ENCODE peak calls at places on chromosomes 7 and 10, in seven cellular contexts. X is neural crest cell, N is AG10803, T is SW480, V is epithelial cell of esophagus, Z is NCI-H69, E is amniotic stem cell. I is an unnamed sample.

GRCh38 chr7:44147026-44147881 is 6.1 kb upstream of the MYL7 start:
- DNase-seq in E (no peak), T (no peak), Z (peak; percentile 39), N (no peak), V (no peak), X (no peak), I (no peak)

GRCh38 chr10:70540089-70540788 is 61.7 kb downstream of the PALD1 start:
- DNase-seq in E (no peak), V (peak; percentile 12), T (no peak), N (no peak), X (peak; percentile 29), Z (no peak), I (no peak)

GRCh38 chr10:131703941-131704340 is 196.9 kb upstream of the PPP2R2D start:
- DNase-seq in V (no peak), T (no peak), X (no peak), Z (no peak), E (no peak), N (no peak), I (no peak)

GRCh38 chr7:32244806-32245345 is 174.7 kb upstream of the PDE1C start:
- DNase-seq in T (no peak), V (no peak), Z (no peak), N (no peak), X (no peak), E (no peak), I (no peak)

GRCh38 chr10:125707852-125708468 is 11.5 kb upstream of the EDRF1 start:
- DNase-seq in N (peak; percentile 6), V (peak; percentile 60), E (no peak), Z (no peak), T (peak; percentile 50), X (no peak), I (no peak)

GRCh38 chr10:66455304-66455703 is 470.5 kb upstream of the LRRTM3 start:
- DNase-seq in E (no peak), T (no peak), V (peak; percentile 54), Z (no peak), X (no peak), N (no peak), I (no peak)

GRCh38 chr7:48132792-48133191 is 38.5 kb upstream of the ABCA13 start:
- DNase-seq in X (no peak), Z (no peak), T (no peak), E (no peak), V (no peak), N (no peak), I (no peak)

GRCh38 chr10:66627156-66627555 is 298.7 kb upstream of the LRRTM3 start:
- DNase-seq in N (no peak), E (no peak), V (peak; percentile 74), T (peak; percentile 12), Z (peak; percentile 15), X (no peak), I (no peak)

GRCh38 chr10:21527634-21528451 is 2.4 kb upstream of the SKIDA1 start:
- DNase-seq in T (no peak), V (no peak), Z (peak; percentile 66), N (peak; percentile 64), X (no peak), E (no peak), I (no peak)

GRCh38 chr7:156220701-156221100 is 408.4 kb upstream of the SHH start:
- DNase-seq in Z (no peak), N (no peak), E (no peak), T (no peak), X (no peak), V (no peak), I (no peak)